ENCODE peak calls at places on chromosomes 3 and 15, in five cellular contexts. One of them, this sample, is unnamed.

GRCh38 chr15:67098768-67099282 is 33.4 kb downstream of the SMAD3 start:
- DNase-seq in fibroblast of pulmonary artery: no peak
- DNase-seq in GM12891: no peak
- DNase-seq in caudate nucleus: no peak
- DNase-seq in endothelial cell: no peak
- DNase-seq in this sample: no peak

GRCh38 chr3:196812853-196813252 is 54.9 kb upstream of the SENP5 start:
- DNase-seq in fibroblast of pulmonary artery: no peak
- DNase-seq in GM12891: no peak
- DNase-seq in caudate nucleus: no peak
- DNase-seq in endothelial cell: no peak
- DNase-seq in this sample: no peak

GRCh38 chr3:16378920-16379319 is 113.9 kb downstream of the OXNAD1 start:
- DNase-seq in fibroblast of pulmonary artery: no peak
- DNase-seq in GM12891: no peak
- DNase-seq in caudate nucleus: no peak
- DNase-seq in endothelial cell: no peak
- DNase-seq in this sample: no peak

GRCh38 chr3:8964436-8965370 is 1.4 kb upstream of the RAD18 start:
- DNase-seq in fibroblast of pulmonary artery: peak
- DNase-seq in GM12891: no peak
- DNase-seq in caudate nucleus: no peak
- DNase-seq in endothelial cell: no peak
- DNase-seq in this sample: peak

GRCh38 chr15:51286816-51287215 is 51.6 kb downstream of the CYP19A1 start:
- DNase-seq in fibroblast of pulmonary artery: no peak
- DNase-seq in GM12891: no peak
- DNase-seq in caudate nucleus: no peak
- DNase-seq in endothelial cell: no peak
- DNase-seq in this sample: no peak

GRCh38 chr15:100764778-100765457 is 114.7 kb upstream of the ALDH1A3 start:
- DNase-seq in fibroblast of pulmonary artery: peak
- DNase-seq in GM12891: no peak
- DNase-seq in caudate nucleus: no peak
- DNase-seq in endothelial cell: no peak
- DNase-seq in this sample: no peak

GRCh38 chr3:28151207-28151550 is 90.2 kb upstream of the CMC1 start:
- DNase-seq in fibroblast of pulmonary artery: no peak
- DNase-seq in GM12891: no peak
- DNase-seq in caudate nucleus: no peak
- DNase-seq in endothelial cell: no peak
- DNase-seq in this sample: no peak

GRCh38 chr15:78146437-78147154 is 2.6 kb upstream of the IDH3A start:
- DNase-seq in fibroblast of pulmonary artery: no peak
- DNase-seq in GM12891: no peak
- DNase-seq in caudate nucleus: no peak
- DNase-seq in endothelial cell: no peak
- DNase-seq in this sample: no peak

GRCh38 chr15:99305761-99306505 is 54.7 kb downstream of the LRRC28 start:
- DNase-seq in fibroblast of pulmonary artery: peak
- DNase-seq in GM12891: no peak
- DNase-seq in caudate nucleus: no peak
- DNase-seq in endothelial cell: no peak
- DNase-seq in this sample: no peak

GRCh38 chr3:50370594-50370993 is 11.3 kb upstream of the TMEM115 start:
- DNase-seq in fibroblast of pulmonary artery: peak
- DNase-seq in GM12891: no peak
- DNase-seq in caudate nucleus: no peak
- DNase-seq in endothelial cell: peak
- DNase-seq in this sample: no peak

GRCh38 chr3:16369885-16370284 is 104.9 kb downstream of the OXNAD1 start:
- DNase-seq in fibroblast of pulmonary artery: no peak
- DNase-seq in GM12891: no peak
- DNase-seq in caudate nucleus: no peak
- DNase-seq in endothelial cell: no peak
- DNase-seq in this sample: no peak

GRCh38 chr3:173644086-173645082 is 246.8 kb downstream of the NLGN1 start:
- DNase-seq in fibroblast of pulmonary artery: no peak
- DNase-seq in GM12891: no peak
- DNase-seq in caudate nucleus: no peak
- DNase-seq in endothelial cell: no peak
- DNase-seq in this sample: no peak

GRCh38 chr3:196774191-196774820 is 34.6 kb downstream of the PAK2 start:
- DNase-seq in fibroblast of pulmonary artery: peak
- DNase-seq in GM12891: no peak
- DNase-seq in caudate nucleus: no peak
- DNase-seq in endothelial cell: no peak
- DNase-seq in this sample: no peak

GRCh38 chr3:46297658-46298423 is 55.6 kb downstream of the CCR3 start:
- DNase-seq in fibroblast of pulmonary artery: no peak
- DNase-seq in GM12891: no peak
- DNase-seq in caudate nucleus: peak
- DNase-seq in endothelial cell: no peak
- DNase-seq in this sample: no peak

GRCh38 chr3:98602078-98602678 is 8.8 kb upstream of the CPOX start:
- DNase-seq in fibroblast of pulmonary artery: peak
- DNase-seq in GM12891: no peak
- DNase-seq in caudate nucleus: peak
- DNase-seq in endothelial cell: peak
- DNase-seq in this sample: peak

GRCh38 chr3:142997330-142997729 is 4.0 kb upstream of the U2SURP start:
- DNase-seq in fibroblast of pulmonary artery: no peak
- DNase-seq in GM12891: no peak
- DNase-seq in caudate nucleus: no peak
- DNase-seq in endothelial cell: no peak
- DNase-seq in this sample: no peak

GRCh38 chr3:45163481-45163880 is 17.3 kb upstream of the CDCP1 start:
- DNase-seq in fibroblast of pulmonary artery: no peak
- DNase-seq in GM12891: no peak
- DNase-seq in caudate nucleus: no peak
- DNase-seq in endothelial cell: no peak
- DNase-seq in this sample: no peak

GRCh38 chr3:156648086-156648485 is 26.3 kb upstream of the TIPARP start:
- DNase-seq in fibroblast of pulmonary artery: peak
- DNase-seq in GM12891: no peak
- DNase-seq in caudate nucleus: no peak
- DNase-seq in endothelial cell: no peak
- DNase-seq in this sample: no peak

GRCh38 chr15:91941871-91942270 is 88.4 kb downstream of the SLCO3A1 start:
- DNase-seq in fibroblast of pulmonary artery: peak
- DNase-seq in GM12891: no peak
- DNase-seq in caudate nucleus: no peak
- DNase-seq in endothelial cell: no peak
- DNase-seq in this sample: no peak

GRCh38 chr3:73451276-73451973 is 173.3 kb downstream of the PDZRN3 start:
- DNase-seq in fibroblast of pulmonary artery: no peak
- DNase-seq in GM12891: no peak
- DNase-seq in caudate nucleus: no peak
- DNase-seq in endothelial cell: no peak
- DNase-seq in this sample: no peak

GRCh38 chr15:83651541-83651940 is 2.4 kb upstream of the ADAMTSL3 start:
- DNase-seq in fibroblast of pulmonary artery: no peak
- DNase-seq in GM12891: no peak
- DNase-seq in caudate nucleus: no peak
- DNase-seq in endothelial cell: no peak
- DNase-seq in this sample: no peak

GRCh38 chr3:53730565-53730964 is 115.7 kb downstream of the CHDH start:
- DNase-seq in fibroblast of pulmonary artery: peak
- DNase-seq in GM12891: no peak
- DNase-seq in caudate nucleus: peak
- DNase-seq in endothelial cell: no peak
- DNase-seq in this sample: no peak

GRCh38 chr15:78739996-78740903 is 71.0 kb downstream of the ADAMTS7 start:
- DNase-seq in fibroblast of pulmonary artery: peak
- DNase-seq in GM12891: no peak
- DNase-seq in caudate nucleus: no peak
- DNase-seq in endothelial cell: peak
- DNase-seq in this sample: peak

GRCh38 chr3:45582407-45582806 is 12.1 kb upstream of the LIMD1 start:
- DNase-seq in fibroblast of pulmonary artery: peak
- DNase-seq in GM12891: no peak
- DNase-seq in caudate nucleus: no peak
- DNase-seq in endothelial cell: no peak
- DNase-seq in this sample: no peak

GRCh38 chr3:33146791-33147445 is 33.1 kb downstream of the CRTAP start:
- DNase-seq in fibroblast of pulmonary artery: peak
- DNase-seq in GM12891: no peak
- DNase-seq in caudate nucleus: peak
- DNase-seq in endothelial cell: no peak
- DNase-seq in this sample: no peak

GRCh38 chr3:18716821-18717220 is 291.7 kb upstream of the SATB1 start:
- DNase-seq in fibroblast of pulmonary artery: peak
- DNase-seq in GM12891: no peak
- DNase-seq in caudate nucleus: no peak
- DNase-seq in endothelial cell: no peak
- DNase-seq in this sample: no peak

GRCh38 chr15:77871838-77872371 is 205.6 kb downstream of the TBC1D2B start:
- DNase-seq in fibroblast of pulmonary artery: no peak
- DNase-seq in GM12891: no peak
- DNase-seq in caudate nucleus: no peak
- DNase-seq in endothelial cell: peak
- DNase-seq in this sample: no peak

GRCh38 chr3:31166249-31166885 is 271.9 kb upstream of the GADL1 start:
- DNase-seq in fibroblast of pulmonary artery: peak
- DNase-seq in GM12891: no peak
- DNase-seq in caudate nucleus: no peak
- DNase-seq in endothelial cell: no peak
- DNase-seq in this sample: no peak

GRCh38 chr15:77527164-77527778 is 105.4 kb downstream of the LINGO1 start:
- DNase-seq in fibroblast of pulmonary artery: peak
- DNase-seq in GM12891: no peak
- DNase-seq in caudate nucleus: no peak
- DNase-seq in endothelial cell: no peak
- DNase-seq in this sample: peak

GRCh38 chr3:84042717-84043116 is 916.1 kb upstream of the CADM2 start:
- DNase-seq in fibroblast of pulmonary artery: no peak
- DNase-seq in GM12891: no peak
- DNase-seq in caudate nucleus: no peak
- DNase-seq in endothelial cell: no peak
- DNase-seq in this sample: no peak

This sample was measured in LoVo.